ENCODE peak calls at places on chromosomes 4 and X, in five cellular contexts. V, B, J, M and W are unnamed samples. For H3K4me1, the result is how much of the 10 kb centered on the place peaks cover.

GRCh38 chrX:119617511-119618164 is 11.4 kb upstream of the NKRF start:
- ATAC-seq in V (no peak), B (no peak), J (no peak), M (peak), W (no peak)

GRCh38 chrX:43559643-43560042 is 96.5 kb upstream of the MAOA start:
- ATAC-seq in V (peak), B (no peak), J (peak), M (peak), W (peak)

GRCh38 chr4:98657531-98658286 is 702 bp downstream of the TSPAN5 start:
- ATAC-seq in V (peak), B (peak), J (peak), M (peak), W (no peak)

GRCh38 chr4:150369434-150370141 is 212.4 kb upstream of the MAB21L2 start:
- ATAC-seq in V (no peak), B (no peak), J (no peak), M (no peak), W (no peak)

GRCh38 chr4:11842620-11843263 is 414.0 kb upstream of the HS3ST1 start:
- ATAC-seq in V (no peak), B (no peak), J (no peak), M (no peak), W (no peak)

GRCh38 chr4:139153411-139154133 is 23.4 kb downstream of the ELF2 start:
- ATAC-seq in V (no peak), B (no peak), J (no peak), M (peak), W (no peak)

GRCh38 chr4:31692407-31692940 is 972.3 kb downstream of the PCDH7 start:
- ATAC-seq in V (no peak), B (no peak), J (no peak), M (no peak), W (no peak)

GRCh38 chr4:3361896-3362295 is 69.1 kb downstream of the RGS12 start:
- ATAC-seq in V (no peak), B (no peak), J (no peak), M (no peak), W (no peak)

GRCh38 chrX:54358424-54359211 is 772 bp upstream of the WNK3 start:
- ATAC-seq in V (peak), B (no peak), J (peak), M (peak), W (peak)

GRCh38 chr4:182369211-182369610 is 126.0 kb downstream of the TENM3 start:
- ATAC-seq in V (no peak), B (no peak), J (no peak), M (no peak), W (no peak)

GRCh38 chr4:186499467-186499866 is 55.9 kb downstream of the MTNR1A start:
- ATAC-seq in V (no peak), B (no peak), J (no peak), M (no peak), W (no peak)

GRCh38 chr4:121009578-121010338 is 62.6 kb downstream of the NDNF start:
- ATAC-seq in V (no peak), B (no peak), J (no peak), M (no peak), W (no peak)

GRCh38 chr4:108527729-108528128 is 92.6 kb upstream of the RPL34 start:
- ATAC-seq in V (no peak), B (no peak), J (no peak), M (no peak), W (no peak)

GRCh38 chr4:68895561-68896198 is 55.9 kb downstream of the UGT2A3 start:
- ATAC-seq in V (no peak), B (no peak), J (no peak), M (no peak), W (no peak)

GRCh38 chr4:158824425-158825274 is 55.8 kb downstream of the FNIP2 start:
- ATAC-seq in V (peak), B (no peak), J (peak), M (no peak), W (no peak)
- H3K4me1 ChIP-seq in V (under half), B (half or more), J (half or more), M (half or more), W (half or more)

GRCh38 chr4:6888506-6889071 is 21.0 kb upstream of the TBC1D14 start:
- ATAC-seq in V (no peak), B (no peak), J (no peak), M (no peak), W (no peak)

GRCh38 chr4:6887591-6888371 is 21.8 kb upstream of the TBC1D14 start:
- ATAC-seq in V (no peak), B (no peak), J (peak), M (peak), W (peak)

GRCh38 chr4:6886886-6887285 is 22.7 kb upstream of the TBC1D14 start:
- ATAC-seq in V (no peak), B (no peak), J (no peak), M (no peak), W (no peak)

GRCh38 chr4:6884341-6884870 is 25.2 kb upstream of the TBC1D14 start:
- ATAC-seq in V (no peak), B (no peak), J (no peak), M (no peak), W (no peak)

DNA sequence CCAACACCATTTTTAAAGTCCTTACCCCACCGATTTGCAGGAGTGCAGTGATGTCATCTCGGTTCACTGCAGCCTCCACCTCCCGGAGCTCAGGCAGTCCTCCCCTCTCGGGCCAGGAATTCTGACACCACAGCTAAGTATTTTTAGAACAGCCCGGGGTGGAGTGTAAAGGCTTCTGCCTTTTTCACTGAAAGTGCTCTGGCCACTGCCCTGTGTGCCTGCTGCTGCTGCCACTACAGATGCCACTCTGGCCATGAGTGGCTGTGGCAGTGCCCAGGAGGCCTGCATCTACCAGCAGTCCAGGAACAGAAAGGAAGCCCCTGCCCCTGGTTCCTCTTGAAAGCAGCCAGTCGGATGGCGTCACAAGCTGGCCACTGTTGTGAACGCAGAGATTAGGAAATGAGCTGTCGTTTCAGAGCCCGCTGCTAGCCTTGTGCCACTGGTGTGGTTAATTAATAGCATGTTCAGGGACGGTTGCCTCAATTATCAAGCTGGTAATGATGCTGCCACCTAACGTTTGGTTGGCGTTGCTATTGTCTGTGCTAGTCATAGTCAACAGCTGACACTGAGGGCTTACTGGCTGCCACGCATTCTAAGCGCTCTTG is 23.6 kb upstream of the TBC1D14 start:
- ATAC-seq in V (peak), B (peak), J (peak), M (peak), W (peak)
- H3K27ac ChIP-seq in V (peak), B (peak), J (peak), M (no peak), W (peak)

DNA sequence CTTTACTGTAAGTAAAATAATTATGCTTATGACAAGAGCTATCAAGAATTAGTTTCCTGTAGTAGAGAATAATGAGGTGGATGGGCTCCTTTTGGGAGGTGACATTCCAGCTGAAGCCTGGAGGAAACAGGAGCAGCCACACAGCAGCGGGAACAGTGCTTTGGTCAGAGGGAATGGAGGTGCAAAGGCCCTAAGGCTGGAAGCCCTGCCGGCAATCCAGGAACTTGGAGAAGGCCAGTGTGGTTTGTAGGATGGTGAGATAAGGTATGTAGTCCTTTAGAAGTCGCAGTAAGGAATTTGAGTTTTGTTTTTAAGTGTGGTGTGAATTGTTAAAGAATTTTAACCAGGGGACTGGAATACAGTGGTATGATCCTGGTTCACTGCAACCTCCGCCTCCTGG is 8.1 kb downstream of the TMEM131L start:
- ATAC-seq in V (no peak), B (no peak), J (no peak), M (no peak), W (no peak)
- H3K4me1 ChIP-seq in V (under half), B (half or more), J (under half), M (under half), W (under half)

GRCh38 chr4:20253272-20253798 is 1.6 kb downstream of the SLIT2 start:
- ATAC-seq in V (no peak), B (no peak), J (no peak), M (no peak), W (no peak)

GRCh38 chr4:20251061-20251795 is 477 bp upstream of the SLIT2 start:
- ATAC-seq in V (no peak), B (peak), J (no peak), M (no peak), W (peak)

GRCh38 chr4:20253799-20254409 is 2.2 kb downstream of the SLIT2 start:
- ATAC-seq in V (peak), B (no peak), J (peak), M (peak), W (peak)

GRCh38 chr4:20252656-20253271 is 1.1 kb downstream of the SLIT2 start:
- ATAC-seq in V (peak), B (no peak), J (no peak), M (peak), W (peak)

DNA sequence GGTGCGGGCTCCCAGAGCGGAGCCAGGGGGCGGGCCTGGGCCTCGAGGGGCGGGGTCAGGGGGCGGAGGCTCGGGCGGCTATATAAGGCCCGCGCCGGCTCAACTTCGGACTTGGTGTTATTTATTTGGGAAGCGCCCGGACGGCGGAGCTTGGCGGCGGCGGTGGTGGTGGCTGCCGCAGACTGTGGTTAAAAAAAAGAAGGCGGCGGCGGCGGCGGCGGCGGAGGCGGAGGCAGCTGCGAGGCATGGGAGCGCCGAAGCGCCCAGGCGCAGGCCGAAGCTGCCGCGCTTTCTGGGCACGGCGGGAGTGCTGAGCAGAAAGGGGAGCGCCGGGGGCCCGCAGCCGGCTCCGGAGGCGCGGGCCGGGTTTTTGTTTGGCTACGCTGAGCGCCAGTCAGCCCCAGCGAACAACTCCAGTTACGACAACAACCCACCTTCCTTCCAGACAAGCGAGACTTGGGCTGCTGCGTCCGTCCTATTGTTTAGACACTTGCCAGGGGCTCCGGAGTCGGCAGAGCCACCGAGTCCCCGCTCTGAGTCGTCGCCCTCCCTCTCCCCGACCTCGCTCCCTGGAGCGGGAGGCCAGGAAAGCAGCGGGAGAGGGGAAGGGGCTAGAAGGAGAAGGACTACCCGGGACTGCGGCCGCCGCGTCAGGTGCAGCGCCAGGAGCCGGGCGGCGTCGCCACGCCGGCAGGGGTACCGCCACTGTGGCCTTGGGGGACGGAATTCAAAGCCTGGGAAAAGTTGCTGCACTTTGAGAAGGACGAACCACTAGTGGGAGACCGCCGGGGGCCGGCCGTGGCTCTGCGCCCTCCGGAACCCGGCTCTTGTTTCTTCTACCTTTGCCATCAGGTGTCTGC is at the start of gene SLIT2:
- ATAC-seq in V (peak), B (peak), J (peak), M (peak), W (peak)
- H3K27ac ChIP-seq in V (peak), B (peak), J (no peak), M (peak), W (peak)

DNA sequence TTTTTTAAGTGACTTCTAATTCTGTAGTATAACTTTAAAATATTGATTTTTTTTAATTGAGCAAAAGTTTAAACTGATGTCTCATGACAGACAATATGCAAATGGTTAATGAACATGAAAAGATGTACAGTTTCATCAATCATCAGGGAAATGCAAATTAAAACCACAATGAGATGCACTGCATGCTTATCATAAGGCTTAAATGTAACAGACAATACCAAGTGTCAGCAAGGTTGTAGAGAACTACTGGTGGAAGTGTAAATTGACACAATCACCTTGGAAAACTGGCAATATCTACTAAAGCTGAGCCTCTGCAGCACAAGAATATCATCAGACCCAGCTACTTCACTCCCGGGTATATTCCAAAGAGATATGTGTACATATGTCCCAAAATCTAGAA is 70.2 kb upstream of the DAPP1 start:
- ATAC-seq in V (no peak), B (no peak), J (no peak), M (no peak), W (no peak)
- H3K4me1 ChIP-seq in V (under half), B (under half), J (under half), M (under half), W (under half)

GRCh38 chr4:87391783-87392054 is 731 bp upstream of the HSD17B11 start:
- ATAC-seq in V (no peak), B (no peak), J (no peak), M (no peak), W (no peak)
- H3K27ac ChIP-seq in V (peak), B (peak), J (peak), M (peak), W (peak)